ENCODE peak calls at places on chromosomes 4 and X, in nine cellular contexts. Y is AG20443; P is osteocyte; N is psoas muscle; L is SIG-M5; B is HFFc6; V is activated CD8-positive, alpha-beta T cell treated with anti-CD3 and anti-CD28 coated beads for 36 hours; Q is sciatic nerve; A is hypothalamus. O is an unnamed sample.

GRCh38 chr4:111639876-111640275 is 505.4 kb upstream of the FAM241A start:
- DNase-seq in V (no peak), N (no peak), Y (peak; percentile 40), A (no peak), L (no peak), Q (no peak), B (peak; percentile 40), P (no peak), O (no peak)

GRCh38 chr4:15234101-15234500 is 193.7 kb upstream of the C1QTNF7 start:
- DNase-seq in B (peak; percentile 82), P (no peak), N (no peak), Q (no peak), L (no peak), A (no peak), V (no peak), Y (peak; percentile 52), O (no peak)

GRCh38 chr4:77500801-77501200 is 104.8 kb upstream of the CXCL13 start:
- DNase-seq in Q (no peak), A (no peak), L (no peak), P (no peak), N (no peak), B (no peak), V (no peak), Y (no peak), O (no peak)

GRCh38 chr4:55376698-55377097 is 19.1 kb upstream of the TMEM165 start:
- DNase-seq in P (no peak), Y (no peak), N (no peak), L (no peak), Q (no peak), B (no peak), A (no peak), V (no peak), O (no peak)

GRCh38 chr4:53309321-53310020 is 56.4 kb downstream of the SCFD2 start:
- DNase-seq in V (no peak), L (no peak), P (no peak), N (no peak), Q (no peak), Y (no peak), A (no peak), B (peak; percentile 9), O (no peak)

GRCh38 chr4:158169931-158170690 is 2.7 kb downstream of the GASK1B start:
- DNase-seq in N (no peak), B (no peak), P (no peak), Q (no peak), V (no peak), A (no peak), L (no peak), Y (peak; percentile 40), O (no peak)

GRCh38 chr4:36054750-36055467 is 189.4 kb downstream of the ARAP2 start:
- DNase-seq in P (no peak), V (no peak), A (no peak), L (no peak), N (no peak), Y (no peak), B (no peak), Q (no peak), O (no peak)

GRCh38 chrX:50107470-50107869 is 93.3 kb downstream of the AKAP4 start:
- DNase-seq in Y (peak; percentile 22), N (no peak), P (no peak), B (no peak), L (no peak), Q (no peak), V (no peak), A (no peak), O (no peak)

GRCh38 chr4:886244-886643 is 45.9 kb downstream of the GAK start:
- DNase-seq in V (no peak), Y (no peak), N (no peak), L (no peak), B (no peak), A (no peak), Q (no peak), P (no peak), O (no peak)

GRCh38 chr4:140266958-140267568 is 106.4 kb upstream of the SCOC start:
- DNase-seq in V (peak; percentile 14), A (no peak), Q (no peak), P (no peak), L (no peak), N (no peak), B (peak; percentile 71), Y (peak; percentile 25), O (no peak)

GRCh38 chrX:74270393-74270792 is 33.6 kb upstream of the ZCCHC13 start:
- DNase-seq in N (no peak), B (no peak), A (no peak), Y (no peak), L (no peak), P (no peak), Q (no peak), V (no peak), O (no peak)

GRCh38 chr4:87213425-87213824 is 7.0 kb downstream of the KLHL8 start:
- DNase-seq in P (no peak), A (no peak), V (no peak), L (no peak), B (no peak), N (no peak), Y (no peak), Q (no peak), O (no peak)

GRCh38 chr4:124631760-124632159 is 80.8 kb downstream of the ANKRD50 start:
- DNase-seq in B (peak; percentile 98), A (no peak), Q (peak; percentile 55), Y (peak; percentile 76), N (no peak), P (peak; percentile 90), L (no peak), V (peak; percentile 13), O (no peak)

GRCh38 chr4:27094785-27095184 is 234.1 kb downstream of the STIM2 start:
- DNase-seq in Q (no peak), L (no peak), V (no peak), N (no peak), P (no peak), B (no peak), A (no peak), Y (no peak), O (peak; percentile 22)

O was measured in NCI-H1092 treated with DMSO at 0.1 percent for 48 hours.